ENCODE peak calls at places on chromosomes 2 and 18, in four cellular contexts. One of them, this sample, is unnamed.

GRCh38 chr2:31429759-31430438 is 15.4 kb upstream of the XDH start:
- DNase-seq in fibroblast of lung: no peak
- DNase-seq in mammary epithelial cell: peak; percentile 97
- DNase-seq in neuronal stem cell: no peak
- DNase-seq in this sample: no peak

GRCh38 chr2:185347445-185347844 is 391.2 kb upstream of the FSIP2 start:
- DNase-seq in fibroblast of lung: no peak
- DNase-seq in mammary epithelial cell: no peak
- DNase-seq in neuronal stem cell: no peak
- DNase-seq in this sample: no peak

GRCh38 chr2:208358758-208359631 is 47.6 kb upstream of the PTH2R start:
- DNase-seq in fibroblast of lung: no peak
- DNase-seq in mammary epithelial cell: no peak
- DNase-seq in neuronal stem cell: no peak
- DNase-seq in this sample: no peak

GRCh38 chr2:164917296-164917903 is 37.9 kb downstream of the SLC38A11 start:
- DNase-seq in fibroblast of lung: peak; percentile 35
- DNase-seq in mammary epithelial cell: peak; percentile 49
- DNase-seq in neuronal stem cell: peak; percentile 24
- DNase-seq in this sample: peak; percentile 59

GRCh38 chr2:70070557-70071268 is 16.6 kb upstream of the PCBP1 start:
- DNase-seq in fibroblast of lung: peak; percentile 92
- DNase-seq in mammary epithelial cell: peak; percentile 82
- DNase-seq in neuronal stem cell: peak; percentile 76
- DNase-seq in this sample: peak; percentile 86

GRCh38 chr2:118459425-118459824 is 371.2 kb downstream of the INSIG2 start:
- DNase-seq in fibroblast of lung: no peak
- DNase-seq in mammary epithelial cell: no peak
- DNase-seq in neuronal stem cell: no peak
- DNase-seq in this sample: no peak

GRCh38 chr18:63264871-63265270 is 54.7 kb downstream of the BCL2 start:
- DNase-seq in fibroblast of lung: no peak
- DNase-seq in mammary epithelial cell: no peak
- DNase-seq in neuronal stem cell: no peak
- DNase-seq in this sample: no peak

GRCh38 chr2:6645672-6646071 is 220.0 kb downstream of the CMPK2 start:
- DNase-seq in fibroblast of lung: no peak
- DNase-seq in mammary epithelial cell: no peak
- DNase-seq in neuronal stem cell: no peak
- DNase-seq in this sample: no peak

GRCh38 chr18:12839526-12840196 is 44.4 kb downstream of the PTPN2 start:
- DNase-seq in fibroblast of lung: no peak
- DNase-seq in mammary epithelial cell: peak; percentile 42
- DNase-seq in neuronal stem cell: no peak
- DNase-seq in this sample: no peak

GRCh38 chr18:79489900-79490592 is 94.3 kb downstream of the NFATC1 start:
- DNase-seq in fibroblast of lung: no peak
- DNase-seq in mammary epithelial cell: no peak
- DNase-seq in neuronal stem cell: no peak
- DNase-seq in this sample: no peak

GRCh38 chr2:21083482-21083881 is 39.6 kb upstream of the APOB start:
- DNase-seq in fibroblast of lung: no peak
- DNase-seq in mammary epithelial cell: no peak
- DNase-seq in neuronal stem cell: no peak
- DNase-seq in this sample: no peak

GRCh38 chr2:24077535-24077877 is 1.4 kb upstream of the SF3B6 start:
- DNase-seq in fibroblast of lung: no peak
- DNase-seq in mammary epithelial cell: no peak
- DNase-seq in neuronal stem cell: no peak
- DNase-seq in this sample: no peak

GRCh38 chr2:191441761-191442160 is 196.6 kb downstream of the MYO1B start:
- DNase-seq in fibroblast of lung: peak; percentile 65
- DNase-seq in mammary epithelial cell: no peak
- DNase-seq in neuronal stem cell: no peak
- DNase-seq in this sample: no peak

GRCh38 chr2:163554864-163555263 is 180.9 kb downstream of the FIGN start:
- DNase-seq in fibroblast of lung: no peak
- DNase-seq in mammary epithelial cell: peak; percentile 9
- DNase-seq in neuronal stem cell: no peak
- DNase-seq in this sample: no peak

GRCh38 chr2:9663008-9663879 is 32.4 kb upstream of the YWHAQ start:
- DNase-seq in fibroblast of lung: no peak
- DNase-seq in mammary epithelial cell: no peak
- DNase-seq in neuronal stem cell: no peak
- DNase-seq in this sample: no peak

GRCh38 chr2:3737128-3737527 is 33.8 kb downstream of the DCDC2C start:
- DNase-seq in fibroblast of lung: no peak
- DNase-seq in mammary epithelial cell: no peak
- DNase-seq in neuronal stem cell: no peak
- DNase-seq in this sample: no peak

GRCh38 chr2:101108357-101108756 is 42.8 kb downstream of the TBC1D8 start:
- DNase-seq in fibroblast of lung: no peak
- DNase-seq in mammary epithelial cell: no peak
- DNase-seq in neuronal stem cell: no peak
- DNase-seq in this sample: no peak
- H3K4me1 ChIP-seq in fibroblast of lung: peaks cover 9% of the 10 kb centered on the region
- H3K4me1 ChIP-seq in mammary epithelial cell: peaks cover 24% of the 10 kb centered on the region
- H3K4me1 ChIP-seq in neuronal stem cell: no peaks in the 10 kb centered on the region
- H3K4me1 ChIP-seq in this sample: no peaks in the 10 kb centered on the region

GRCh38 chr2:106192752-106193490 is 1.2 kb downstream of the UXS1 start:
- DNase-seq in fibroblast of lung: peak; percentile 78
- DNase-seq in mammary epithelial cell: peak; percentile 93
- DNase-seq in neuronal stem cell: no peak
- DNase-seq in this sample: peak; percentile 44
- H3K4me1 ChIP-seq in fibroblast of lung: peaks cover 7% of the 10 kb centered on the region
- H3K4me1 ChIP-seq in mammary epithelial cell: peaks cover 19% of the 10 kb centered on the region
- H3K4me1 ChIP-seq in neuronal stem cell: peaks cover 14% of the 10 kb centered on the region
- H3K4me1 ChIP-seq in this sample: peaks cover 11% of the 10 kb centered on the region

DNA sequence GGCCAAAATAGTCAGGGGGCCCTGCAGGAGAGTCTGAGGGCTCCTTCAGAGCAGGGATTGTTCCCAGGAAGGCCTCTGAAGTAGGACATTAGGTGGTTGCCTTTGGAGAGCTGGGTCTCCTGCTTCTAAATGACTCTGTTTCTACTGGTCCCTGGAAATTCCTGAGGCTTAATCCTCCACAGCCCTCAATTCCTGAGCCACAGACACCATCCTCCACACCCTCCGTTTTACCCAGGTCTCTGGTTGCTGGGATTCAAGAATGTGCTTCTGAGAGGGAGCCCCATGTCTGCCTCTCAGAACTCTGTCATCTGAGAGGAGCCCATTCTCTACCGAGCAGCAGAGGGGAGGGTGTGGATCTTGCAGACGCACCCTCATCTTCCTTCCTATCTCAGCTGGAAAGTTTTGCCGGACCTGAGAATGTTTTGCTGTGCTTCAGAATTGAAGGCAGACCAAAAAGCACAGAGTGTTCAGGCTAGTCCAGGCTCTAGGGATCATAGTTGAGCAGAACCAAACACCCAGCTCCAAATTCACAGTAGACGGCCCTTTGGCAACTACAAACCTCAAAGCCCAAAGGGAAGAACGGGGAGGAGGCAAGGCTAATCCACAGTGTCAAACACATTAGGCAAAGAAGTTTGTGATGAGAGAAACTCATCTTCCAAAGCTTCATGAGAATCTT is 8.1 kb downstream of the VIT start:
- DNase-seq in fibroblast of lung: no peak
- DNase-seq in mammary epithelial cell: no peak
- DNase-seq in neuronal stem cell: no peak
- DNase-seq in this sample: no peak
- H3K4me1 ChIP-seq in fibroblast of lung: peaks cover 5% of the 10 kb centered on the region
- H3K4me1 ChIP-seq in mammary epithelial cell: peaks cover 30% of the 10 kb centered on the region
- H3K4me1 ChIP-seq in neuronal stem cell: no peaks in the 10 kb centered on the region
- H3K4me1 ChIP-seq in this sample: no peaks in the 10 kb centered on the region

GRCh38 chr2:60550984-60551240 is 2.5 kb downstream of the BCL11A start:
- DNase-seq in fibroblast of lung: no peak
- DNase-seq in mammary epithelial cell: no peak
- DNase-seq in neuronal stem cell: no peak
- DNase-seq in this sample: no peak

GRCh38 chr2:60548844-60549243 is 4.6 kb downstream of the BCL11A start:
- DNase-seq in fibroblast of lung: no peak
- DNase-seq in mammary epithelial cell: no peak
- DNase-seq in neuronal stem cell: no peak
- DNase-seq in this sample: no peak

GRCh38 chr2:60551241-60552095 is 2.0 kb downstream of the BCL11A start:
- DNase-seq in fibroblast of lung: peak; percentile 51
- DNase-seq in mammary epithelial cell: peak; percentile 50
- DNase-seq in neuronal stem cell: no peak
- DNase-seq in this sample: peak; percentile 57

GRCh38 chr2:60550151-60550983 is 3.1 kb downstream of the BCL11A start:
- DNase-seq in fibroblast of lung: peak; percentile 81
- DNase-seq in mammary epithelial cell: peak; percentile 81
- DNase-seq in neuronal stem cell: no peak
- DNase-seq in this sample: peak; percentile 75

GRCh38 chr2:60549250-60550150 is 4.0 kb downstream of the BCL11A start:
- DNase-seq in fibroblast of lung: no peak
- DNase-seq in mammary epithelial cell: peak; percentile 55
- DNase-seq in neuronal stem cell: no peak
- DNase-seq in this sample: peak; percentile 76
- H3K4me1 ChIP-seq in fibroblast of lung: peaks cover 2% of the 10 kb centered on the region
- H3K4me1 ChIP-seq in mammary epithelial cell: peaks cover 21% of the 10 kb centered on the region
- H3K4me1 ChIP-seq in neuronal stem cell: peaks cover 11% of the 10 kb centered on the region
- H3K4me1 ChIP-seq in this sample: peaks cover 32% of the 10 kb centered on the region

DNA sequence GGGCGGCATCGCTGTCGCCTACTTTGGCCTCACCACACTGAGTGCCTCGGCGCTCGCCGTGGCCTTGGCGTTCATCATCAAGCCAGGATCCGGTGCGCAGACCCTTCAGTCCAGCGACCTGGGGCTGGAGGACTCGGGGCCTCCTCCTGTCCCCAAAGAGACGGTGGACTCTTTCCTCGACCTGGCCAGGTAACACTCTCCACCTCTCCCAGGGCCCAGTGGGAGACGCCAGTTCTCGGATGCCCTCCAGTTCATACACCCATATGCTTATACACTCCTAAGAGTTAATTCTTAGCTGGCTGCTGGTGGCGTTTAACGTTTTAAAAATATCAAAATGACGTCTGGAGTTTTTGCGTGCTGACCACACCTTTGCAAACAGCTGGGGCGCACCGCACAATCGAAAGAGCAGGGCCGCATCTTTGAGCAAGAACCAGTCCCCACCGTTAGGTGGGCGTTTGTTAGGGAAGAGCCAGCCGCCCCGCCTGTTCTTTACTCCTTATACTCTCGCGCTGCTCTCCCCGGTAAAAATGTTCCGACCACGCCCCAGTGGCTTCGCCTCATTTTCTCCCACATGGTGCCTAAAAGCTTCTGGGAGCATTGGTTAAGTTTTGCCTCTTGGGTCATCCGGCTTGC is 899 bp downstream of the SLC1A4 start:
- DNase-seq in fibroblast of lung: no peak
- DNase-seq in mammary epithelial cell: no peak
- DNase-seq in neuronal stem cell: no peak
- DNase-seq in this sample: peak; percentile 28
- H3K4me1 ChIP-seq in fibroblast of lung: peaks cover 3% of the 10 kb centered on the region
- H3K4me1 ChIP-seq in mammary epithelial cell: peaks cover 19% of the 10 kb centered on the region
- H3K4me1 ChIP-seq in neuronal stem cell: peaks cover 9% of the 10 kb centered on the region
- H3K4me1 ChIP-seq in this sample: peaks cover 15% of the 10 kb centered on the region

GRCh38 chr2:68720665-68721064 is 13.9 kb upstream of the ARHGAP25 start:
- DNase-seq in fibroblast of lung: no peak
- DNase-seq in mammary epithelial cell: no peak
- DNase-seq in neuronal stem cell: no peak
- DNase-seq in this sample: no peak

GRCh38 chr2:68719912-68720311 is 14.7 kb upstream of the ARHGAP25 start:
- DNase-seq in fibroblast of lung: no peak
- DNase-seq in mammary epithelial cell: no peak
- DNase-seq in neuronal stem cell: no peak
- DNase-seq in this sample: no peak

GRCh38 chr2:68726100-68726499 is 8.5 kb upstream of the ARHGAP25 start:
- DNase-seq in fibroblast of lung: no peak
- DNase-seq in mammary epithelial cell: no peak
- DNase-seq in neuronal stem cell: no peak
- DNase-seq in this sample: no peak

GRCh38 chr2:68721482-68722071 is 13.0 kb upstream of the ARHGAP25 start:
- DNase-seq in fibroblast of lung: no peak
- DNase-seq in mammary epithelial cell: no peak
- DNase-seq in neuronal stem cell: no peak
- DNase-seq in this sample: no peak

GRCh38 chr2:68722712-68723111 is 11.9 kb upstream of the ARHGAP25 start:
- DNase-seq in fibroblast of lung: no peak
- DNase-seq in mammary epithelial cell: no peak
- DNase-seq in neuronal stem cell: no peak
- DNase-seq in this sample: peak; percentile 18
- H3K4me1 ChIP-seq in fibroblast of lung: no peaks in the 10 kb centered on the region
- H3K4me1 ChIP-seq in mammary epithelial cell: peaks cover 13% of the 10 kb centered on the region
- H3K4me1 ChIP-seq in neuronal stem cell: no peaks in the 10 kb centered on the region
- H3K4me1 ChIP-seq in this sample: no peaks in the 10 kb centered on the region

This sample was measured in neural progenitor cell.